ENCODE peak calls at places on chromosomes 7 and 10, in four cellular contexts. U is right lobe of liver, J is body of pancreas, O is K562. R is an unnamed sample.

GRCh38 chr10:69337312-69338132 is 59.2 kb downstream of the HK1 start:
- DNase-seq in U (no peak), J (no peak), O (no peak), R (no peak)

GRCh38 chr7:28176174-28176573 is 4.4 kb downstream of the JAZF1 start:
- DNase-seq in U (no peak), J (no peak), O (no peak), R (no peak)

GRCh38 chr10:126972622-126973414 is 67.6 kb downstream of the DOCK1 start:
- DNase-seq in U (no peak), J (peak), O (no peak), R (no peak)

GRCh38 chr7:76077435-76077834 is 29.5 kb downstream of the MDH2 start:
- DNase-seq in U (no peak), J (no peak), O (no peak), R (no peak)

GRCh38 chr10:29806350-29806788 is 171.6 kb upstream of the SVIL start:
- DNase-seq in U (no peak), J (no peak), O (no peak), R (no peak)

GRCh38 chr10:96395931-96396877 is 37.4 kb upstream of the OPALIN start:
- DNase-seq in U (peak), J (peak), O (peak), R (peak)

GRCh38 chr7:104926905-104927454 is 87.0 kb upstream of the KMT2E start:
- DNase-seq in U (no peak), J (peak), O (no peak), R (no peak)

GRCh38 chr7:2172311-2173183 is 60.2 kb downstream of the MAD1L1 start:
- DNase-seq in U (no peak), J (peak), O (no peak), R (no peak)

GRCh38 chr10:50312464-50313437 is 61.4 kb upstream of the ASAH2 start:
- DNase-seq in U (no peak), J (no peak), O (no peak), R (no peak)

GRCh38 chr7:158557441-158557755 is 30.2 kb downstream of the PTPRN2 start:
- DNase-seq in U (no peak), J (no peak), O (no peak), R (no peak)

DNA sequence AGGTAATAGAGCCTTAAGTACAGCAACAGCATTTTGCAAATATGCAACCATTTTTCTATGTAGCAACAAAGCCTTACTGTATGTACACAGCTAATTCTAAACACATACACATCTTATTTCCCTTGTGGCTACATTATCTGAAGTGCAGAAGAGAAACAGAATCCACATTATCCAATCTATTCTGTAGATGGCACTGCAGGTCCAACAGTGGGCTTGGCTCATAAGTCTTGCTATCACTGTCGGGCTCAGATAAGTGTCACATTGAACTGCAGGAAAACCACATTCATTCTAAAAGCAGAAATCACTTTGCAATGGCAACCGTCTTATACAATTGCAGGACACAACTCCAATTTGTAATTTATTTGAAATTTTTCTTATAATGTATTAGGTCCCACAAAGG is 109.8 kb upstream of the NOBOX start:
- DNase-seq in U (no peak), J (no peak), O (no peak), R (no peak)
- TF ChIP-seq CTCF in U (peak), J (no peak), O (no peak), R (peak)

DNA sequence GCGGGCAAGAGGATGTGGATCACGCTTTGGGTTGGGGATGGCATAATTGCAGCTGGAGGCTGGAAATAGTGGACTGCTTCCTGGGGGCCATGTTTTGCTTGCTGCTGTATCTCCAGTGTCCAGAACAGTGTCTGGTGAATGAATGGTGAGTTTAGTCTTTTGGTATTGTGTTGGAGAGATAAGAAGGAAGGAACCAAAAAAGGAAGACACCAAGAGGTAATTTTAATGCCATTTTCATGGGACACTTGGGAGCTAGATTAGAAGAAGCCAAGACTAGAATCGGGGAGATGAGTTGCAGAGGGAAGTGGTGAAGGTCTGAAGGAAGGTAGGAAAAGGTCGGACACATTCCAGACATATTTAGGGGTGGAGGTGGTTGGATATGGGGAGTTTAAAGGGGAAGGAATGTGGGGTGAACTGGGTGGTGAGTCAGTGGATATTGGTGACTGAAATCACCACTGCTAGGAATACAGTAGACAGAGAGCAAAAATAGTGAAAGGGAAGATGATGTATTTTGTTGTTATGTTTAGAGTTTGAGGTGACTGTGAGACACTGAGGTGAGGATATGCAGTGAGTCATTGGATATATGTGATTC is 76.7 kb downstream of the CCNY start:
- DNase-seq in U (no peak), J (no peak), O (peak), R (no peak)
- TF ChIP-seq CTCF in U (no peak), J (no peak), O (no peak), R (no peak)

DNA sequence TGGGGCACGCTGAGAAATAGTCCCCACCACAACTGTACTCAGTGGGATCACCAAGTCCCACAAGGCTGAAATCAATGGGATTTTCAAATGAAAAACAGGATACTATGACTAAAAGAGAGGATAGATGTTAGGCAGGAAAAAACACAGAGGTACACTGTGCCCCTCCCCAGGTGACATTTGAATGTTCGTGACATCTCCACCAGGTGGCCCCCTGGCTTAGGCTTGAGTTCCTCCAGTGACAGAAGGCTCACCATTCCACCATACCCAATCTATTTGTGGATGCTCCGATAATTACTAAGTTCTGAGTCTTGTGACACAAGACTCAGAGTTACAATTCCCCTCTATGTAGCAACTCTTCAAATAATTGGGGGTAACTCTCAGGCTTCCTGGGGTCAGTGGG is 77.5 kb upstream of the KCNMA1 start:
- DNase-seq in U (no peak), J (no peak), O (peak), R (no peak)
- TF ChIP-seq CTCF in U (peak), J (no peak), O (peak), R (no peak)

GRCh38 chr7:108973075-108973474 is 403.4 kb downstream of the DNAJB9 start:
- DNase-seq in U (no peak), J (no peak), O (no peak), R (no peak)
- TF ChIP-seq CTCF in U (peak), J (peak), O (no peak), R (no peak)

DNA sequence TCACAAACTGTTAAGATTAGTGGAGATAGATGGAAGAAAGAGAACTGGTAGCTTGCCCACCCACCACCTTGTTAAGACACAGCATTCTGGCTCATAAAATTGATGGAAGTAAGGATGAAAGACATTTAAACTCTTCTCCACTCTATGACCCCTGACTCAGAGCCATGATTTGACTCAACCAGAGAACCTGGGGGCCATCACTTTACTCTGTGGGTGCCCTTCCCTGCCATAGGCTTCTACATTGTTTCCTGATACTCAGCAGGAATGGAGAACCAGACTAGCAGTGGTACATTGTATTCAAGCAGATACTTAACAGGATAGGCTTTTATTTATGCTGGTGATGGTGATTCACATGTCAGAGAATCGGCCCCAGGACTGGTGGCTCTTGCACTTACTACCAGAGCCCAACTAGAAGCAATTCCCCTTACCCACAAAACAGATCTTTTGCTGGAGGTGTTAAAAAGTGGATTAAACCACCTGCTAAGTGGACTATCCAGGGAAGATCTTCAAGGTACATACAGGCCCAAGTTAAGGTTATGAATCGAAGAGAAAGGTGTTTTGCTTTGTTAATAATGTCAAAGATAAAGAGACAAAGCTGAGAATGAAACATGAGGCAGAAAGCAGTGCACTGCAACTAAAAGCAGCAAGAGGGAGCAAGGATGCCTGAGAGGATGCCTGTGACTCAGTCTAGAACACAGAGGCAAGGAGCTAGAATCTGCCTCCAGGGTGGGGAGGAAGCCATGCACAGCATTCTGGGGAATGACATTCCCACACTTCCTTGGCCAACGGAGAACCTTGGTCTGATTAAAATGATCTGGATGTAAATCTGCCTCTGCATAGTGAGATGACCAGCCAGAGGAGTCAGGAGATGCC is 36.0 kb upstream of the GLI3 start:
- DNase-seq in U (no peak), J (no peak), O (no peak), R (no peak)
- TF ChIP-seq CTCF in U (peak), J (no peak), O (no peak), R (no peak)

GRCh38 chr7:74612015-74612829 is 45.3 kb upstream of the GTF2I start:
- DNase-seq in U (no peak), J (peak), O (peak), R (no peak)

GRCh38 chr7:74619235-74619860 is 38.2 kb upstream of the GTF2I start:
- DNase-seq in U (no peak), J (no peak), O (no peak), R (no peak)

GRCh38 chr7:74615933-74616780 is 41.4 kb upstream of the GTF2I start:
- DNase-seq in U (no peak), J (no peak), O (no peak), R (no peak)
- TF ChIP-seq CTCF in U (no peak), J (no peak), O (no peak), R (no peak)

GRCh38 chr7:99451936-99452335 is 13.2 kb downstream of the CPSF4 start:
- DNase-seq in U (no peak), J (no peak), O (no peak), R (no peak)

GRCh38 chr7:99448855-99449254 is 10.1 kb downstream of the CPSF4 start:
- DNase-seq in U (no peak), J (no peak), O (no peak), R (no peak)

GRCh38 chr7:99452541-99452940 is 13.4 kb downstream of the ATP5MF start:
- DNase-seq in U (no peak), J (no peak), O (no peak), R (no peak)

GRCh38 chr7:99446096-99446495 is 7.4 kb downstream of the CPSF4 start:
- DNase-seq in U (no peak), J (no peak), O (no peak), R (no peak)

DNA sequence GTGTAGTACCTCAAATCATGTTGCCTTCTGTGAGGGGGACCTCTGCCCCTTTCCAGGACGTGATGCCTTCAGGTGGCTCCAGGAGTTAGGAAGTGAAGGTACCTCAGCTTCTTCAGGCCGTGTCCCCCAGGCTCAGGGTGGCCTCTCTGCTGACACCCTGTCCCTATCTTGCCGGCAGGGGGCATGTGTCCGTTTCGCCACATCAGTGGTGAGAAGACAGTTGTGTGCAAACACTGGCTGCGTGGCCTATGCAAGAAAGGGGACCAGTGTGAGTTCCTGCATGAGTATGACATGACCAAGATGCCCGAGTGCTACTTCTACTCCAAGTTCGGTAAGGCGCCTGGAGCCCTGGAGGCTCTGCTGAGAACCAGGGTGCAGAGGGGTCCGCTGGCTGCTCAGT is 9.2 kb downstream of the CPSF4 start:
- DNase-seq in U (no peak), J (no peak), O (no peak), R (no peak)
- TF ChIP-seq CTCF in U (peak), J (no peak), O (peak), R (no peak)

R was measured in GM10248.